ENCODE peak calls at places on chromosomes 4 and X, in five cellular contexts. One of them, this sample, is unnamed.

GRCh38 chr4:188783606-188784157 is 644.4 kb downstream of the TRIML1 start:
- DNase-seq in GM10248: no peak
- DNase-seq in suprapubic skin: no peak
- DNase-seq in lung: no peak
- DNase-seq in astrocyte of the cerebellum: no peak
- DNase-seq in this sample: no peak

GRCh38 chr4:56648245-56649151 is 32.6 kb downstream of the HOPX start:
- DNase-seq in suprapubic skin: no peak
- DNase-seq in lung: no peak
- DNase-seq in GM10248: no peak
- DNase-seq in astrocyte of the cerebellum: no peak
- DNase-seq in this sample: no peak

GRCh38 chr4:106019771-106020170 is 124.5 kb downstream of the NPNT start:
- DNase-seq in astrocyte of the cerebellum: no peak
- DNase-seq in suprapubic skin: no peak
- DNase-seq in GM10248: no peak
- DNase-seq in lung: no peak
- DNase-seq in this sample: no peak

GRCh38 chr4:80101086-80101767 is 28.2 kb upstream of the ANTXR2 start:
- DNase-seq in GM10248: no peak
- DNase-seq in suprapubic skin: no peak
- DNase-seq in astrocyte of the cerebellum: no peak
- DNase-seq in lung: no peak
- DNase-seq in this sample: no peak

GRCh38 chr4:16626945-16627344 is 271.5 kb downstream of the LDB2 start:
- DNase-seq in GM10248: no peak
- DNase-seq in astrocyte of the cerebellum: peak
- DNase-seq in lung: no peak
- DNase-seq in suprapubic skin: peak
- DNase-seq in this sample: no peak

GRCh38 chr4:92265066-92265465 is 38.7 kb upstream of the GRID2 start:
- DNase-seq in lung: no peak
- DNase-seq in suprapubic skin: no peak
- DNase-seq in GM10248: no peak
- DNase-seq in astrocyte of the cerebellum: no peak
- DNase-seq in this sample: no peak

GRCh38 chrX:40154853-40155616 is 57.3 kb upstream of the BCOR start:
- DNase-seq in GM10248: peak
- DNase-seq in suprapubic skin: no peak
- DNase-seq in lung: no peak
- DNase-seq in astrocyte of the cerebellum: no peak
- DNase-seq in this sample: peak

GRCh38 chr4:73619351-73619750 is 885 bp downstream of the RASSF6 start:
- DNase-seq in suprapubic skin: no peak
- DNase-seq in lung: no peak
- DNase-seq in astrocyte of the cerebellum: no peak
- DNase-seq in GM10248: no peak
- DNase-seq in this sample: no peak

GRCh38 chrX:150162141-150162540 is 201.0 kb upstream of the MAMLD1 start:
- DNase-seq in suprapubic skin: no peak
- DNase-seq in lung: no peak
- DNase-seq in astrocyte of the cerebellum: no peak
- DNase-seq in GM10248: no peak
- DNase-seq in this sample: no peak

GRCh38 chr4:165096776-165097175 is 15.9 kb downstream of the TMEM192 start:
- DNase-seq in astrocyte of the cerebellum: no peak
- DNase-seq in GM10248: peak
- DNase-seq in suprapubic skin: no peak
- DNase-seq in lung: no peak
- DNase-seq in this sample: peak

GRCh38 chr4:25107827-25108516 is 52.3 kb downstream of the SEPSECS start:
- DNase-seq in GM10248: peak
- DNase-seq in astrocyte of the cerebellum: no peak
- DNase-seq in lung: no peak
- DNase-seq in suprapubic skin: no peak
- DNase-seq in this sample: peak

GRCh38 chr4:19119904-19120303 is 1098.3 kb upstream of the LCORL start:
- DNase-seq in suprapubic skin: no peak
- DNase-seq in GM10248: no peak
- DNase-seq in lung: no peak
- DNase-seq in astrocyte of the cerebellum: no peak
- DNase-seq in this sample: no peak

GRCh38 chr4:33381806-33382205 is 2661.6 kb downstream of the PCDH7 start:
- DNase-seq in GM10248: no peak
- DNase-seq in lung: no peak
- DNase-seq in suprapubic skin: no peak
- DNase-seq in astrocyte of the cerebellum: no peak
- DNase-seq in this sample: no peak

GRCh38 chr4:134388351-134388750 is 186.8 kb upstream of the PABPC4L start:
- DNase-seq in astrocyte of the cerebellum: no peak
- DNase-seq in GM10248: no peak
- DNase-seq in suprapubic skin: no peak
- DNase-seq in lung: no peak
- DNase-seq in this sample: no peak

GRCh38 chr4:105596676-105597075 is 44.3 kb downstream of the ARHGEF38 start:
- DNase-seq in GM10248: no peak
- DNase-seq in lung: no peak
- DNase-seq in astrocyte of the cerebellum: no peak
- DNase-seq in suprapubic skin: no peak
- DNase-seq in this sample: no peak

GRCh38 chr4:48033825-48034413 is 17.3 kb downstream of the NIPAL1 start:
- DNase-seq in GM10248: no peak
- DNase-seq in suprapubic skin: no peak
- DNase-seq in astrocyte of the cerebellum: no peak
- DNase-seq in lung: no peak
- DNase-seq in this sample: no peak
- TF ChIP-seq CTCF in GM10248: peak
- TF ChIP-seq CTCF in suprapubic skin: peak
- TF ChIP-seq CTCF in astrocyte of the cerebellum: peak
- TF ChIP-seq CTCF in lung: no peak
- TF ChIP-seq CTCF in this sample: peak

DNA sequence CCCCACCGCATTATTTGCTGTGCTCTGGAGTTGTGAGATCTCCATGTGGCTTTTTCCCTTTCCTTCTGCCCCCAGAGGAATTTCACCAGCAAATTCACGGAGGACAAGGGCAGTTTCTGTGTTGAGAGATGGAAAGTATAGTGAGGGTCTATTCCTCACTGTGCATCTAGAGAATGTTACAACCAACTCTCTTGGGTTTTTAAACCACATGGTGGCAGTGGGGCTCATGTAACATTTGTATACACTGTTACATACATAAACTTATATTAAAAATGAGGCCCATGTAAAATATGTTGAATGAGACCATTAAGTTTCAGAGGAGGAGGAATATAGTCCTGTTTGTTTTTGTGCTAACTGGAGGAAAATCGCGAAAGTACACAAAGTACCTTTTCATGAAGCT is 914 bp upstream of the PRKG2 start:
- DNase-seq in astrocyte of the cerebellum: no peak
- DNase-seq in lung: no peak
- DNase-seq in GM10248: no peak
- DNase-seq in suprapubic skin: no peak
- DNase-seq in this sample: no peak
- TF ChIP-seq CTCF in astrocyte of the cerebellum: no peak
- TF ChIP-seq CTCF in lung: no peak
- TF ChIP-seq CTCF in GM10248: no peak
- TF ChIP-seq CTCF in suprapubic skin: no peak
- TF ChIP-seq CTCF in this sample: no peak

DNA sequence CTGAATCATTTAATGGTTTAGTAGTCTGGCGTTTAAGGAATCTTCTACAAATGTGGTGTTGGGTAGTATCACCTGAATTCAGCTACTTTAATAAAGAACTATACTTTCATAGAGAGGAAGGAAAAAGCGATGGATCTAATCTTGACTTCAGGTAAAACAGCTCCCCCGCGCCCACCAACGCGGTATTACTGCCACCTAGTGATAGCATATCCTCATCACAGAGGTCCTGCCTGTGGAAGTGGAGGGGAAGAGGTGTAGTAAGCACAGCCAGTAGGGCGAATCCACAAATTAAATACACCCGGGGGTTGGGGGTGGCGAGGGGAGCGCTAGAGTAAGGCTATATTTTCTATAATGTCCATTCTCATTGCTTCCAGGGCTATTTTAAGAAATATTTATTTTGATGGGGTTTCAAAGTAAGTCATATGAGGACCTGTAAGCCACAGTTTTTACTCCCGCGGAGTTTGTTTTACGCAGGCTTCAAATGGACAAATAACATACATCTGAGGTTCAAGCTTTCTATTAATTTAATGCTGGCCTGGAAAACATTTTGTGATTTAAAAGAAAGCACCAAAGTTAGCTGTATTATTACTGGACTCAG is 8.3 kb upstream of the DAPP1 start:
- DNase-seq in suprapubic skin: no peak
- DNase-seq in astrocyte of the cerebellum: peak
- DNase-seq in lung: peak
- DNase-seq in GM10248: peak
- DNase-seq in this sample: peak
- TF ChIP-seq CTCF in suprapubic skin: peak
- TF ChIP-seq CTCF in astrocyte of the cerebellum: peak
- TF ChIP-seq CTCF in lung: peak
- TF ChIP-seq CTCF in GM10248: peak
- TF ChIP-seq CTCF in this sample: peak

GRCh38 chr4:1365271-1366178 is 18.5 kb downstream of the UVSSA start:
- DNase-seq in lung: peak
- DNase-seq in astrocyte of the cerebellum: no peak
- DNase-seq in GM10248: no peak
- DNase-seq in suprapubic skin: peak
- DNase-seq in this sample: no peak
- TF ChIP-seq CTCF in lung: no peak
- TF ChIP-seq CTCF in astrocyte of the cerebellum: no peak
- TF ChIP-seq CTCF in GM10248: no peak
- TF ChIP-seq CTCF in suprapubic skin: no peak
- TF ChIP-seq CTCF in this sample: no peak

This sample was measured in GM13976.